ENCODE peak calls at places on chromosomes 7 and 10, in nine cellular contexts. Q is OCI-LY7, M is small intestine, C is body of pancreas, L is thyroid gland, W is uterus, X is adipocyte, J is thoracic aorta, N is gastrocnemius medialis. O is an unnamed sample. For H3K4me1, the result is how much of the 10 kb centered on the place peaks cover.

GRCh38 chr7:120925392-120925791 is 25.2 kb upstream of the ING3 start:
- DNase-seq in C (no peak), M (no peak), W (no peak), J (no peak), X (no peak), L (no peak), N (no peak), Q (no peak), O (no peak)

GRCh38 chr7:85186083-85186520 is 754 bp downstream of the SEMA3D start:
- DNase-seq in W (peak), M (peak), C (peak), L (peak), Q (no peak), X (peak), J (no peak), N (no peak), O (peak)

GRCh38 chr7:31950101-31950755 is 120.0 kb downstream of the PDE1C start:
- DNase-seq in L (no peak), X (peak), N (no peak), C (no peak), M (no peak), J (no peak), W (no peak), Q (no peak), O (no peak)

GRCh38 chr10:110411047-110411410 is 86.7 kb upstream of the DUSP5 start:
- DNase-seq in W (peak), J (no peak), M (no peak), X (peak), N (no peak), L (peak), Q (no peak), C (peak), O (no peak)

GRCh38 chr7:130493275-130493868 is 1.5 kb downstream of the MEST start:
- DNase-seq in L (no peak), X (peak), N (no peak), Q (no peak), M (no peak), W (no peak), C (no peak), J (no peak), O (no peak)

GRCh38 chr7:70595741-70596574 is 536.0 kb upstream of the GALNT17 start:
- DNase-seq in J (no peak), X (no peak), C (no peak), W (no peak), N (no peak), M (peak), L (peak), Q (no peak), O (no peak)

GRCh38 chr10:73991846-73992245 is 6.1 kb upstream of the VCL start:
- DNase-seq in X (no peak), L (no peak), J (no peak), C (no peak), Q (peak), M (peak), N (peak), W (no peak), O (no peak)

GRCh38 chr7:46654546-46655443 is 733.7 kb upstream of the IGFBP3 start:
- DNase-seq in J (no peak), L (no peak), W (no peak), X (no peak), N (no peak), Q (no peak), C (no peak), M (no peak), O (no peak)

GRCh38 chr7:98681951-98682350 is 64.9 kb downstream of the NPTX2 start:
- DNase-seq in W (no peak), M (no peak), L (no peak), Q (peak), N (no peak), C (no peak), X (no peak), J (no peak), O (no peak)

GRCh38 chr10:122089343-122090015 is 100.5 kb downstream of the TACC2 start:
- DNase-seq in C (no peak), W (no peak), N (no peak), M (no peak), X (no peak), L (peak), J (no peak), Q (no peak), O (peak)

GRCh38 chr10:80462986-80463741 is 9.1 kb downstream of the TSPAN14 start:
- DNase-seq in Q (peak), M (no peak), X (peak), N (no peak), W (no peak), J (no peak), C (no peak), L (no peak), O (no peak)

GRCh38 chr7:143085109-143085508 is 33.0 kb downstream of the OR6V1 start:
- DNase-seq in C (no peak), N (no peak), X (no peak), M (no peak), L (no peak), W (no peak), Q (peak), J (no peak), O (no peak)

GRCh38 chr7:51268859-51269258 is 47.8 kb downstream of the COBL start:
- DNase-seq in L (no peak), J (no peak), C (no peak), X (no peak), Q (no peak), M (no peak), W (no peak), N (no peak), O (no peak)

GRCh38 chr7:77245015-77245755 is 45.6 kb upstream of the FGL2 start:
- DNase-seq in W (no peak), C (no peak), X (no peak), M (peak), L (peak), J (no peak), Q (no peak), N (peak), O (no peak)

GRCh38 chr10:4477664-4478063 is 348.3 kb upstream of the AKR1E2 start:
- DNase-seq in Q (no peak), J (no peak), M (no peak), W (no peak), C (no peak), L (no peak), N (no peak), X (no peak), O (no peak)

GRCh38 chr10:110410329-110411046 is 87.2 kb upstream of the DUSP5 start:
- DNase-seq in C (peak), L (peak), W (peak), N (no peak), X (peak), Q (no peak), J (no peak), M (peak), O (no peak)

GRCh38 chr10:110774069-110775021 is 97.4 kb upstream of the PDCD4 start:
- DNase-seq in M (peak), W (no peak), J (no peak), C (no peak), N (no peak), X (peak), L (no peak), Q (no peak), O (no peak)

GRCh38 chr7:1520574-1521234 is 9.8 kb upstream of the MAFK start:
- DNase-seq in M (no peak), W (no peak), J (no peak), L (no peak), X (peak), C (peak), Q (no peak), N (no peak), O (no peak)

GRCh38 chr10:119281581-119282071 is 74.3 kb downstream of the GRK5 start:
- DNase-seq in N (peak), J (peak), Q (no peak), C (peak), W (peak), M (no peak), X (peak), L (peak), O (peak)

GRCh38 chr10:58756126-58756525 is 243.5 kb downstream of the BICC1 start:
- DNase-seq in J (no peak), L (no peak), N (no peak), Q (no peak), X (peak), W (no peak), M (no peak), C (no peak), O (no peak)

GRCh38 chr7:99308461-99309074 is 17.1 kb upstream of the ARPC1A start:
- DNase-seq in C (no peak), X (no peak), Q (no peak), N (no peak), W (no peak), J (no peak), L (no peak), M (no peak), O (no peak)

GRCh38 chr10:33332183-33333031 is 2.1 kb downstream of the NRP1 start:
- DNase-seq in Q (no peak), W (no peak), J (no peak), M (peak), N (no peak), C (no peak), X (peak), L (peak), O (no peak)

GRCh38 chr10:101611506-101611905 is 23.4 kb downstream of the DPCD start:
- DNase-seq in Q (peak), M (no peak), W (no peak), X (no peak), N (no peak), J (no peak), L (no peak), C (no peak), O (no peak)

GRCh38 chr7:34158311-34158710 is 253.0 kb downstream of the BMPER start:
- DNase-seq in L (peak), J (no peak), W (peak), C (peak), Q (no peak), N (peak), X (no peak), M (no peak), O (peak)

GRCh38 chr10:122127943-122128342 is 139.0 kb downstream of the TACC2 start:
- DNase-seq in Q (no peak), J (no peak), C (no peak), X (peak), M (peak), W (no peak), L (peak), N (peak), O (no peak)

GRCh38 chr10:88896336-88897018 is 16.4 kb downstream of the STAMBPL1 start:
- DNase-seq in J (no peak), C (no peak), N (no peak), L (no peak), Q (no peak), M (peak), W (no peak), X (no peak), O (no peak)

GRCh38 chr10:101241840-101242707 is 12.8 kb upstream of the LBX1 start:
- DNase-seq in M (no peak), L (no peak), J (no peak), X (no peak), Q (no peak), N (peak), W (no peak), C (no peak), O (no peak)

GRCh38 chr7:107815254-107815882 is 12.3 kb upstream of the SLC26A3 start:
- DNase-seq in L (no peak), Q (no peak), W (no peak), X (no peak), C (no peak), M (no peak), N (no peak), J (no peak), O (no peak)

GRCh38 chr10:101817542-101818118 is 614 bp downstream of the OGA start:
- DNase-seq in W (peak), M (peak), L (peak), N (peak), X (peak), J (peak), Q (peak), C (peak), O (peak)

GRCh38 chr7:2104716-2105115 is 128.0 kb downstream of the MAD1L1 start:
- DNase-seq in C (no peak), W (peak), L (no peak), M (no peak), X (no peak), J (no peak), Q (no peak), N (no peak), O (no peak)

GRCh38 chr10:79229830-79230562 is 117.3 kb upstream of the PPIF start:
- DNase-seq in C (no peak), W (no peak), L (no peak), M (no peak), Q (peak), X (no peak), N (no peak), J (no peak), O (no peak)

GRCh38 chr7:75734586-75735047 is 4.1 kb downstream of the HIP1 start:
- DNase-seq in N (no peak), L (no peak), M (no peak), W (peak), X (no peak), Q (no peak), C (no peak), J (no peak), O (no peak)

GRCh38 chr7:4058158-4058557 is 623.9 kb upstream of the FOXK1 start:
- DNase-seq in X (no peak), Q (no peak), L (no peak), M (no peak), N (no peak), W (no peak), C (no peak), J (no peak), O (no peak)

GRCh38 chr10:118002581-118002980 is 44.2 kb downstream of the RAB11FIP2 start:
- DNase-seq in W (no peak), C (no peak), N (no peak), X (no peak), L (no peak), M (no peak), Q (no peak), J (no peak), O (no peak)

GRCh38 chr7:138000081-138000701 is 1.7 kb downstream of the CREB3L2 start:
- DNase-seq in C (peak), N (peak), J (no peak), Q (peak), W (peak), X (peak), M (peak), L (peak), O (no peak)

GRCh38 chr7:24572421-24573007 is 738 bp upstream of the PALS2 start:
- DNase-seq in N (peak), X (peak), C (peak), Q (peak), W (peak), J (peak), M (peak), L (peak), O (peak)

GRCh38 chr10:76337641-76338040 is 906.2 kb downstream of the LRMDA start:
- DNase-seq in Q (no peak), J (no peak), N (no peak), L (no peak), M (no peak), C (no peak), W (no peak), X (no peak), O (no peak)

DNA sequence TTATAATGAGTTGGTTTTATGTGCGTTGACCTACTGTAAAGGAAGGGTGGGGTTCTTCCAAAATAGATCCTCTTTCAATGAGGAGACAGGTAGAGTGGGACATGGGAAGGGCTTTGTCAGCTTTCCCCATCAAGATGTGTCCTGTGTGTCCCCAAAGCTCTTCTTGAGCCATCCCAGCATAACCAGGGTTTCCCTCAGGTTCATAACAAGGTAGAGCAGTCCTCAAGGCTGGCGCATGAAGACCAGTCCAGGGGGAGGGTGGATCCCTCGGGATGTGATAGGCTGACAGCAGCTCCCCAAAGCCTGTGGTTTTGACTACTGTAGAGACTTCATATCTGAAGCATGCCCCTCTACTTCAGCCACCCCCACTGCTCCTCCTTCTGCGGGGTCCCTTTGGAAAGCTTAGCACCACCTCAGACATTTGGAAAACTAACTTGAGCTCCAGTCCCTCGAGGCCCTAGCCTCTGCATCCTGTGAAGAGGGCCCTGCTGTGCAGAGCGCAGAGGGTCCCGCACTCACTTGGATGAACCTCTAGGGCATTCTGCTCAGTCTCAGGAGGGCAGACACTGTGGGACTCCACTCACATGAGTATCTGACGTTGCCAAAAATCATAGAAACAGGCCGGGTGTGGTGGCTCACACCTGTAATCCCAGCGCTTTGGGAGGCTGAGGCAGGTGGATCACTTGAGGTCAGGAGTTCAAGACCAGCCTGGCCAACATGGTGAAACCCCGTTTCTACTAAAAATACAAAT is 1.0 kb upstream of the GIMAP8 start:
- DNase-seq in M (no peak), C (no peak), W (no peak), J (no peak), Q (no peak), L (no peak), N (no peak), X (no peak), O (no peak)
- H3K4me1 ChIP-seq in M (under half), C (under half), W (under half), J (under half), Q (under half), L (under half), N (under half), X (under half), O (under half)

DNA sequence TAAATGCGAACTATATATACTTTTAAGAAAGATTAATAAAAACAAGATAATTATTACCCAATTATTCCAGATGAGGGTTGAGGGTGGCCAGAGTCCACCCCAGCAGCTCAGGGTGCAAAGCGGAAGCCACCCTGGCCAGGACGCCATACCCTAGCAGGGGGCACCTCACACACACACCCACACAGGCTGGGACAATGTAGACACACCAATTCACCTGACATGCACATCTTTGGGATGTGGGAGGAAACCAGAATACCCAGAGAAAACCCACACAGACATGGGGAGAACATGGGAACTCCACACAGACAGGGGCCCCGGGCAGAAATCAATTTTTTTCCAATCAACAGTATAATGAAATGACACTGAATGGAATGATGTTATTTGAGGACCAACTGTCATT is 86.0 kb downstream of the RTKN2 start:
- DNase-seq in X (no peak), L (no peak), N (no peak), Q (no peak), M (no peak), C (no peak), J (no peak), W (no peak), O (no peak)
- H3K4me1 ChIP-seq in X (under half), L (under half), N (under half), Q (under half), M (under half), C (under half), J (under half), W (under half), O (under half)

GRCh38 chr7:41702635-41703371 is at the start of gene INHBA:
- DNase-seq in Q (no peak), X (peak), W (peak), L (no peak), J (no peak), C (no peak), M (no peak), N (no peak), O (no peak)

GRCh38 chr7:41699532-41699931 is 3.4 kb downstream of the INHBA start:
- DNase-seq in C (no peak), X (peak), L (peak), Q (no peak), M (no peak), W (no peak), J (no peak), N (no peak), O (no peak)

GRCh38 chr7:41701542-41701941 is 1.3 kb downstream of the INHBA start:
- DNase-seq in N (no peak), C (no peak), W (no peak), X (peak), L (no peak), M (no peak), Q (no peak), J (no peak), O (no peak)

GRCh38 chr7:41700044-41700471 is 2.8 kb downstream of the INHBA start:
- DNase-seq in L (peak), M (no peak), X (peak), N (no peak), Q (no peak), W (no peak), C (no peak), J (no peak), O (no peak)

DNA sequence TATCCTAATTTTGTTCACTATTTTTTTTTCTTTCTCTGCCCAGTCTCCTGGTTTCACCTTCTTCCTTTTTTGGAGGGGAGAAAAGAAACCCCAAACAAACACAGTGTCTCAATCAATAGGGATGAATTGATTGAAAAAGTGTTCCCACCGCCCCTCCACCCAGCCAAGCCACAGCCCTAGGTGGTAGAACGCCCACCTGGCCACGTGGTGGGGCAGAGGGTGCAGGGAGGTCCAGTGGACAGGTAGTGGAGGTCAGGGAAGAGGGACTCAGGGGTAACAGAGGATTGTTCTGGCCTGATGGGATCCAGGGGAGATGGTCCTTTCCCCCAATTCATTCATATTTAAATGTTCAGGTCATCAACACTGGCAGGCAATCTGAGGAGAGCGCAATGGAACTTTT is 1.8 kb downstream of the INHBA start:
- DNase-seq in W (no peak), Q (no peak), X (no peak), M (no peak), C (no peak), L (no peak), N (no peak), J (no peak), O (no peak)
- H3K4me1 ChIP-seq in W (under half), Q (under half), X (under half), M (under half), C (under half), L (under half), N (under half), J (half or more), O (under half)

GRCh38 chr10:71771821-71772617 is 1.3 kb downstream of the VSIR start:
- DNase-seq in J (peak), M (peak), X (peak), C (peak), L (peak), Q (no peak), W (peak), N (peak), O (peak)

GRCh38 chr10:71771204-71771603 is 2.1 kb downstream of the VSIR start:
- DNase-seq in W (no peak), J (no peak), C (peak), L (no peak), X (no peak), Q (no peak), M (no peak), N (peak), O (no peak)

GRCh38 chr10:71770789-71771188 is 2.5 kb downstream of the VSIR start:
- DNase-seq in N (no peak), J (no peak), C (no peak), L (no peak), X (peak), M (no peak), Q (no peak), W (no peak), O (no peak)

GRCh38 chr10:71769279-71769823 is 4.0 kb downstream of the VSIR start:
- DNase-seq in W (no peak), J (no peak), C (no peak), L (no peak), X (peak), N (no peak), M (no peak), Q (no peak), O (no peak)

GRCh38 chr10:71770255-71770654 is 3.1 kb downstream of the VSIR start:
- DNase-seq in N (no peak), M (no peak), Q (no peak), L (no peak), J (no peak), W (no peak), C (no peak), X (peak), O (no peak)
- H3K4me1 ChIP-seq in N (half or more), M (under half), Q (half or more), L (under half), J (half or more), W (half or more), C (half or more), X (half or more), O (under half)

GRCh38 chr7:22843681-22844309 is 21.1 kb upstream of the TOMM7 start:
- DNase-seq in L (no peak), J (no peak), N (no peak), C (no peak), W (no peak), M (no peak), Q (no peak), X (no peak), O (no peak)

GRCh38 chr7:22842973-22843372 is 20.3 kb upstream of the TOMM7 start:
- DNase-seq in Q (no peak), W (no peak), M (no peak), X (no peak), C (no peak), L (no peak), N (peak), J (no peak), O (no peak)

GRCh38 chr7:22842383-22842903 is 19.8 kb upstream of the TOMM7 start:
- DNase-seq in C (no peak), J (no peak), M (peak), L (no peak), W (no peak), N (peak), X (no peak), Q (no peak), O (no peak)

GRCh38 chr7:22846961-22847360 is 24.3 kb upstream of the TOMM7 start:
- DNase-seq in C (no peak), M (no peak), W (no peak), J (no peak), L (no peak), X (no peak), N (no peak), Q (no peak), O (no peak)

GRCh38 chr7:22845221-22845844 is 22.7 kb upstream of the TOMM7 start:
- DNase-seq in J (no peak), W (no peak), N (no peak), Q (no peak), X (no peak), C (no peak), M (no peak), L (no peak), O (no peak)
- H3K4me1 ChIP-seq in J (under half), W (under half), N (under half), Q (under half), X (under half), C (under half), M (under half), L (under half), O (under half)

O was measured in prostate gland.